ENCODE peak calls at places on chromosomes 12 and 14, in eight cellular contexts. E, W, Z, B, U, X, C and O are unnamed samples.

GRCh38 chr14:103685276-103686211 is 29.7 kb downstream of the XRCC3 start:
- DNase-seq in X (no peak), U (no peak), C (no peak), W (no peak), Z (no peak), B (no peak), E (no peak), O (no peak)

GRCh38 chr12:123094349-123095073 is 56.4 kb downstream of the PITPNM2 start:
- DNase-seq in B (peak), C (peak), E (peak), X (peak), Z (peak), U (no peak), W (no peak), O (no peak)

GRCh38 chr12:93924367-93924766 is 224.0 kb upstream of the PLXNC1 start:
- DNase-seq in Z (no peak), W (no peak), C (no peak), B (no peak), E (no peak), U (no peak), X (no peak), O (no peak)

GRCh38 chr14:90642239-90642717 is 174.0 kb downstream of the TTC7B start:
- DNase-seq in Z (peak), X (peak), C (no peak), B (peak), W (no peak), E (no peak), U (no peak), O (no peak)

GRCh38 chr14:67444395-67444794 is 32.4 kb upstream of the PLEK2 start:
- DNase-seq in U (no peak), C (peak), X (no peak), B (no peak), Z (no peak), W (no peak), E (no peak), O (no peak)

GRCh38 chr14:97120204-97121120 is 323.3 kb downstream of the VRK1 start:
- DNase-seq in C (no peak), X (no peak), Z (no peak), W (no peak), B (no peak), E (peak), U (no peak), O (no peak)

GRCh38 chr12:106644335-106645073 is 61.7 kb downstream of the RFX4 start:
- DNase-seq in C (no peak), X (no peak), W (no peak), U (no peak), B (no peak), Z (no peak), E (no peak), O (no peak)

GRCh38 chr12:122045262-122045661 is 23.6 kb downstream of the BCL7A start:
- DNase-seq in W (no peak), Z (no peak), E (no peak), X (no peak), B (no peak), C (no peak), U (no peak), O (no peak)

GRCh38 chr14:101397206-101397605 is 164.1 kb upstream of the DIO3 start:
- DNase-seq in B (no peak), U (no peak), E (no peak), Z (no peak), C (no peak), X (no peak), W (no peak), O (no peak)

GRCh38 chr14:96097752-96098151 is 58.6 kb downstream of the C14orf132 start:
- DNase-seq in C (no peak), W (no peak), E (no peak), X (no peak), U (no peak), Z (no peak), B (no peak), O (no peak)

GRCh38 chr12:1792406-1792805 is 28.0 kb upstream of the LRTM2 start:
- DNase-seq in E (no peak), X (no peak), C (no peak), Z (no peak), W (no peak), U (no peak), B (no peak), O (no peak)

GRCh38 chr14:104093366-104094055 is 8.0 kb downstream of the ASPG start:
- DNase-seq in X (no peak), B (no peak), E (no peak), C (no peak), W (no peak), U (no peak), Z (no peak), O (no peak)

GRCh38 chr12:101794574-101794973 is 36.2 kb downstream of the GNPTAB start:
- DNase-seq in U (no peak), X (no peak), W (no peak), C (no peak), Z (no peak), E (no peak), B (no peak), O (no peak)

GRCh38 chr12:108270841-108271126 is 68.3 kb downstream of the CMKLR1 start:
- DNase-seq in X (no peak), B (no peak), C (no peak), E (no peak), U (no peak), W (no peak), Z (no peak), O (no peak)

GRCh38 chr12:47818701-47819543 is 781 bp downstream of the HDAC7 start:
- DNase-seq in Z (no peak), B (no peak), E (peak), C (no peak), W (peak), X (no peak), U (peak), O (no peak)

GRCh38 chr12:40376533-40377267 is 151.9 kb downstream of the LRRK2 start:
- DNase-seq in B (no peak), X (no peak), U (no peak), W (no peak), Z (no peak), C (no peak), E (no peak), O (no peak)

GRCh38 chr14:95215094-95215493 is 57.8 kb upstream of the DICER1 start:
- DNase-seq in E (no peak), B (no peak), W (no peak), Z (no peak), U (no peak), X (no peak), C (no peak), O (no peak)

GRCh38 chr14:49769171-49769570 is 1.2 kb downstream of the KLHDC2 start:
- DNase-seq in Z (peak), W (no peak), E (peak), C (peak), B (peak), X (peak), U (no peak), O (no peak)

GRCh38 chr12:130218682-130219081 is 56.4 kb downstream of the FZD10 start:
- DNase-seq in Z (no peak), B (no peak), X (no peak), U (no peak), W (no peak), E (no peak), C (no peak), O (no peak)

GRCh38 chr14:98926151-98926550 is 345.8 kb downstream of the BCL11B start:
- DNase-seq in U (no peak), W (no peak), B (no peak), C (no peak), Z (no peak), X (no peak), E (peak), O (no peak)

GRCh38 chr12:106759526-106760183 is 14.8 kb upstream of the RIC8B start:
- DNase-seq in X (no peak), B (no peak), W (no peak), Z (no peak), C (no peak), E (no peak), U (no peak), O (no peak)

GRCh38 chr14:92922883-92923743 is at the start of gene CHGA:
- DNase-seq in X (peak), Z (peak), U (peak), W (peak), B (peak), E (peak), C (no peak), O (no peak)

GRCh38 chr14:55141812-55142211 is 12.8 kb downstream of the LGALS3 start:
- DNase-seq in Z (no peak), B (no peak), C (no peak), W (no peak), E (no peak), U (no peak), X (no peak), O (no peak)

GRCh38 chr14:99201351-99202073 is 70.5 kb downstream of the BCL11B start:
- DNase-seq in U (no peak), W (no peak), C (no peak), X (no peak), B (no peak), Z (no peak), E (no peak), O (no peak)

GRCh38 chr12:25813843-25814242 is 144.6 kb upstream of the RASSF8 start:
- DNase-seq in E (no peak), X (no peak), U (no peak), B (no peak), Z (no peak), C (no peak), W (no peak), O (no peak)

GRCh38 chr12:6326316-6326959 is 15.4 kb downstream of the TNFRSF1A start:
- DNase-seq in W (peak), B (peak), Z (peak), C (no peak), X (no peak), E (no peak), U (peak), O (no peak)

GRCh38 chr14:80564051-80564450 is 352.7 kb upstream of the DIO2 start:
- DNase-seq in W (no peak), U (no peak), Z (no peak), C (peak), B (no peak), X (no peak), E (no peak), O (no peak)

GRCh38 chr12:53224268-53224896 is 7.6 kb downstream of the RARG start:
- DNase-seq in X (no peak), E (peak), B (no peak), W (no peak), C (peak), U (no peak), Z (no peak), O (no peak)
- TF ChIP-seq CTCF in X (no peak), E (peak), B (peak), W (no peak), C (peak), U (no peak), Z (peak), O (no peak)

DNA sequence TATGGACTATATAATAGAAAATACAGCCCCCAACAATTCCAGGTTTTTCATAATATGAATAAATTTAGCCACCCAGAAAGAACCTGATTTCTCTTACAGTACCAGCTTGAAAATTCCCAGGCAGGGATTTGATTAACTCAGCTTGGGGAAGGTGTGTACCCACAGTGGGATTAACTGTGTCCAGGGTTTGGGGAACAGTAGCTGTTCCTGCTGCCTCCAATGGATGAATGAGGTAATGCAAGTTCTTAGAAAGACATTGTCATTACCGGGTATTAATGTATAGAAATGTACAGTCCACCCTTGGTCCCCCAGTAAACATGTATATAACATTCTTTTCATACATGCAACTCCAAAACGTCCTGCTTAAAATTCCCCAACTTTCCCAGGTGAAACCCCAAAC is 115.6 kb downstream of the LRIG3 start:
- DNase-seq in C (peak), W (peak), B (no peak), X (no peak), Z (no peak), E (peak), U (peak), O (no peak)
- TF ChIP-seq CTCF in C (peak), W (peak), B (peak), X (no peak), Z (peak), E (peak), U (peak), O (no peak)

GRCh38 chr12:57176139-57176477 is 28.7 kb upstream of the LRP1-AS start:
- DNase-seq in B (no peak), Z (no peak), X (no peak), C (no peak), E (no peak), W (no peak), U (no peak), O (no peak)
- TF ChIP-seq CTCF in B (no peak), Z (no peak), X (no peak), C (no peak), E (no peak), W (no peak), U (no peak), O (no peak)

DNA sequence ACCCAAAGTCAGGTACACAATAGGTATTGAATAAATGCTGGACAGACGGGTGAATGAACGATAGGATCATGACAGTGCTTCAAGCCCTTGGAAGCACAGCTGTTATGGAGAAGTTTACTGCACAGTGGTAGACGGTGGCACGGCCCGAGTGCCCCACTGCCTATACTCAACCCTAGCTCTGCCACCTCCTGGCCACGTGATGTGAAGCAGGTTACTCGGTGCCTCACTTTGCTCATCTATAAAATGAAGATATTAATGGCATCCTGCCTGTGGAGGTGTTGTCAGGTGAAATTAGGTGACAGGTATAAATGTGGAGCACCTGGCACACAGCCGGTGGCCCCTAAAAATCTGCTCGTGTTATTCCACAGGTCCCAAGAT is 5.8 kb downstream of the ASB2 start:
- DNase-seq in Z (no peak), E (peak), U (no peak), X (no peak), W (peak), C (peak), B (peak), O (no peak)
- TF ChIP-seq CTCF in Z (peak), E (peak), U (no peak), X (no peak), W (peak), C (peak), B (peak), O (no peak)

GRCh38 chr12:4355843-4356327 is 23.6 kb downstream of the FGF23 start:
- DNase-seq in B (peak), X (peak), C (peak), U (peak), W (peak), Z (peak), E (peak), O (no peak)
- TF ChIP-seq CTCF in B (peak), X (peak), C (peak), U (peak), W (peak), Z (peak), E (peak), O (no peak)

DNA sequence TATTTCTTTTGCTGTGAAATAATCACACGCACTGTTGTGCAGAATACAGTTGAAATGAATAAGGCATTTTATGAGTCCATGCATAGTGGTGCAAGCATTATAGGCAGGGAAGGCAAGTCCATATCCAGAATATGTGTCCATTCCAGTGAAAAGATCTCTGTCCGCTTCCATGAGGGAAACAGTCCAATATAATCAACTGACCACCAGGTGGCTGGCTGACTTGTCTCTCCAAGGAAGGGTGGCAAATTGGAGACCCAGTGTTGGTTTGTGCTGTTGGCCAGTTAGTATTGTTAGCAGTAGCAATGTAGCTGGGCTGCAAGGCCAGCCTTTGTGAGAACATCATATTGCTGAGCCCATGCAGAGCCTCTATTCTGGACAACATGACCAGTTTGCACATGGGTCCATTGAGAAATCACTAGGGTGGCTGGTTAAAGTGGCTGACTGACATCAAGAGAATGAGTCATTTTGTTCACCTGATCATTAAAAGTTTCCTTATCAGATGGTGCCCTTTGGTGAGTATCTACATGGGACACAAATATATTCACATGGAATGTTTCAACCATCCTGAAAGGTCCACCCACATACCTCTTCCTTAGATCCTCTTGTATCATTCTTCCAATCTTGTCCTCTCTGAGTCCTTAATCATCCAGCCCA is 17.3 kb upstream of the YAF2 start:
- DNase-seq in B (no peak), C (peak), U (no peak), X (no peak), W (no peak), Z (no peak), E (no peak), O (no peak)
- TF ChIP-seq CTCF in B (no peak), C (peak), U (no peak), X (no peak), W (no peak), Z (no peak), E (no peak), O (no peak)

DNA sequence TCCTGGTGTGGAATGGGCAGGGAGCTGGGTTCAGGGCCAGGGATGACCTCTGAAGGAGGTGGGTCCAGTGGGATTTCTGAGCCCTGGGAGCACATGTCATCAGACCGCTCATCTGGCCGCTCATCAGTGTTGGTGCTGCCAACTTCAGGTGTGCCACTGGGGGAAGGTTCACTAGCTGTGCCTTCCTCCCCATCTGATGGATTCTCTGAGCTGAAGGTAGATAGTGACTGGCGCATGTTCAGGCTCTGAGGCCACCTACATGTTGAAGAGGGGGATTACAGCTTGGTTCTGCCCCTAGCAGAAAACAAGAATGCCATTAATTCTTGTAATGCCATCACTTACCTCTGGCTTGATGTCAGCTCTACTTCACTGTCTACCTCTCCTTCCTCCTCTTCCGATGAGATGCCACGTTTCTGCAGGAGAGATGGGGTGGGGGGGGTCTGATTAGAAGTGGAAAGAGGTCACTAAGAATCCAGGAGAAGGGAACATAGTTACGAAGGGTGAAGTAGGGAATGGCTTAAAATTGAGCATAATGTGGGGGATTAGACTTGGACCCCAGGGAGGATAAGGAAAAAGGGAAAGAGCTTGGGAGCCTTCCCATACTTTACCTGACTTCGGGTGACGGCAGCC is 17.2 kb downstream of the MAP3K12 start:
- DNase-seq in X (no peak), B (no peak), W (peak), E (no peak), C (no peak), U (no peak), Z (no peak), O (no peak)
- TF ChIP-seq CTCF in X (peak), B (peak), W (peak), E (no peak), C (peak), U (no peak), Z (peak), O (no peak)

GRCh38 chr12:31278445-31279242 is 47.3 kb downstream of the SINHCAF start:
- DNase-seq in B (no peak), C (no peak), X (no peak), U (no peak), Z (no peak), W (no peak), E (no peak), O (no peak)

GRCh38 chr12:31272607-31273225 is 53.2 kb downstream of the SINHCAF start:
- DNase-seq in C (no peak), E (no peak), X (no peak), Z (no peak), U (no peak), W (no peak), B (no peak), O (no peak)

GRCh38 chr12:31274520-31275300 is 51.2 kb downstream of the SINHCAF start:
- DNase-seq in B (no peak), E (peak), X (no peak), Z (no peak), U (no peak), W (no peak), C (no peak), O (no peak)

GRCh38 chr12:31277081-31277480 is 48.9 kb downstream of the SINHCAF start:
- DNase-seq in B (no peak), Z (no peak), X (no peak), U (no peak), W (no peak), E (no peak), C (no peak), O (no peak)

DNA sequence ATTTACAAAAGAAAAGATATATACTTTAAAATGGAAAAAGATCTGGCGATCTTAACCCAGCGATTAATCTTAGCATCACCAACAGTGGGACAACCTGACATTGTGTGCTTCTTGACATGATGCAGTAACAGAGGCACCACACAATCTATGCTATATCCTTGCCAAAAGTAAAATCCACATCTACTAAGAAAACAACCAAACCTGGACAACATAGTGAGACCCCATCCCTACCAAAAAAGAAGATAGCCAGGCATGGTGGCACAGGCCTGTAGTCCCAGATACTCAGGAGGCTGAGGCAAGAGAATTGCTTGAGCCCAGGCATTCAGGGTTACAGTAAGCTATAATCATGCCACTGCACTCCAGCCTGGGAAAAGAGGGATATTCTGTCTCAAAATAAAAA is 50.5 kb downstream of the SINHCAF start:
- DNase-seq in X (no peak), U (no peak), E (no peak), W (no peak), Z (no peak), B (no peak), C (no peak), O (no peak)
- TF ChIP-seq CTCF in X (no peak), U (no peak), E (no peak), W (no peak), Z (no peak), B (no peak), C (no peak), O (no peak)